ENCODE peak calls at places on chromosomes 11 and 22, in five cellular contexts. One of them, this sample, is unnamed.

GRCh38 chr11:114088836-114089235 is 29.3 kb downstream of the ZBTB16 start:
- DNase-seq in right lobe of liver: no peak
- DNase-seq in K562: no peak
- DNase-seq in adrenal gland: no peak
- DNase-seq in ovary: no peak
- DNase-seq in this sample: no peak

GRCh38 chr11:93849751-93850584 is 450 bp downstream of the VSTM5 start:
- DNase-seq in ovary: no peak
- DNase-seq in adrenal gland: peak; percentile 30
- DNase-seq in right lobe of liver: no peak
- DNase-seq in K562: peak; percentile 41
- DNase-seq in this sample: no peak

GRCh38 chr11:45079943-45080719 is 66.3 kb upstream of the PRDM11 start:
- DNase-seq in K562: no peak
- DNase-seq in right lobe of liver: peak; percentile 58
- DNase-seq in adrenal gland: peak; percentile 47
- DNase-seq in ovary: no peak
- DNase-seq in this sample: peak; percentile 91

GRCh38 chr11:110818032-110818687 is 105.9 kb upstream of the ARHGAP20 start:
- DNase-seq in right lobe of liver: no peak
- DNase-seq in ovary: no peak
- DNase-seq in K562: no peak
- DNase-seq in adrenal gland: no peak
- DNase-seq in this sample: no peak

GRCh38 chr22:17580461-17581031 is 17.2 kb downstream of the SLC25A18 start:
- DNase-seq in right lobe of liver: peak; percentile 81
- DNase-seq in K562: no peak
- DNase-seq in adrenal gland: peak; percentile 16
- DNase-seq in ovary: no peak
- DNase-seq in this sample: no peak

GRCh38 chr11:23755076-23755475 is 741.8 kb upstream of the LUZP2 start:
- DNase-seq in K562: no peak
- DNase-seq in ovary: no peak
- DNase-seq in adrenal gland: no peak
- DNase-seq in right lobe of liver: no peak
- DNase-seq in this sample: no peak

GRCh38 chr11:68424981-68425865 is 35.3 kb upstream of the PPP6R3 start:
- DNase-seq in ovary: no peak
- DNase-seq in adrenal gland: no peak
- DNase-seq in right lobe of liver: no peak
- DNase-seq in K562: no peak
- DNase-seq in this sample: no peak

GRCh38 chr11:126415128-126415527 is 59.6 kb downstream of the ST3GAL4 start:
- DNase-seq in K562: no peak
- DNase-seq in right lobe of liver: no peak
- DNase-seq in ovary: peak; percentile 98
- DNase-seq in adrenal gland: peak; percentile 79
- DNase-seq in this sample: no peak

GRCh38 chr11:70541176-70541575 is 142.8 kb downstream of the CTTN start:
- DNase-seq in adrenal gland: no peak
- DNase-seq in ovary: no peak
- DNase-seq in K562: no peak
- DNase-seq in right lobe of liver: no peak
- DNase-seq in this sample: peak; percentile 60

GRCh38 chr22:38987171-38987895 is 5.2 kb downstream of the APOBEC3B start:
- DNase-seq in ovary: no peak
- DNase-seq in adrenal gland: no peak
- DNase-seq in K562: no peak
- DNase-seq in right lobe of liver: peak; percentile 34
- DNase-seq in this sample: no peak
- TF ChIP-seq POLR2A in ovary: no peak
- TF ChIP-seq POLR2A in adrenal gland: no peak
- TF ChIP-seq POLR2A in K562: no peak
- TF ChIP-seq POLR2A in right lobe of liver: no peak
- TF ChIP-seq POLR2A in this sample: no peak

DNA sequence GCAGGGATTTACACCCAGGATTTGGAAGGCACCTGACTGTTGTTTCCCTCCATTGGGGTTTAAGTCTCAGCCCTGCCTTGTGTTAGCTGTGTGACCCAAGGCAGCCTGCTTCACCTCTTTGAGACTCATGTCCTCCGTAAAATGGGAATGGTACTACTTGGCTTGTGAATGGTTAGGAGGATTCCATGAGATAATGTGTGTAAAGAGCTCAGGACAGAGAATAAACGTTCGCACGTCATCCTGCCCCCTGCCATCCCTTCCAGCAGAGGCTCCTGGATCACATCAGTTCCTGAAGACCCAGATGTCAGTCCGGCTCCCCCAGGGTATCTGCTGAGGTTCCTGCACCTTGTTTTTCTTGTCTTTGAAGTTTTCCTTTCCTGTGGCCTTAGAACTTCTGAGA is 16.8 kb upstream of the ACCSL start:
- DNase-seq in K562: no peak
- DNase-seq in adrenal gland: no peak
- DNase-seq in right lobe of liver: no peak
- DNase-seq in ovary: no peak
- DNase-seq in this sample: no peak
- H3K4me1 ChIP-seq in K562: no peaks in the 10 kb centered on the region
- H3K4me1 ChIP-seq in adrenal gland: peaks cover 40% of the 10 kb centered on the region
- H3K4me1 ChIP-seq in right lobe of liver: no peaks in the 10 kb centered on the region
- H3K4me1 ChIP-seq in ovary: peaks cover 19% of the 10 kb centered on the region
- H3K4me1 ChIP-seq in this sample: no peaks in the 10 kb centered on the region

DNA sequence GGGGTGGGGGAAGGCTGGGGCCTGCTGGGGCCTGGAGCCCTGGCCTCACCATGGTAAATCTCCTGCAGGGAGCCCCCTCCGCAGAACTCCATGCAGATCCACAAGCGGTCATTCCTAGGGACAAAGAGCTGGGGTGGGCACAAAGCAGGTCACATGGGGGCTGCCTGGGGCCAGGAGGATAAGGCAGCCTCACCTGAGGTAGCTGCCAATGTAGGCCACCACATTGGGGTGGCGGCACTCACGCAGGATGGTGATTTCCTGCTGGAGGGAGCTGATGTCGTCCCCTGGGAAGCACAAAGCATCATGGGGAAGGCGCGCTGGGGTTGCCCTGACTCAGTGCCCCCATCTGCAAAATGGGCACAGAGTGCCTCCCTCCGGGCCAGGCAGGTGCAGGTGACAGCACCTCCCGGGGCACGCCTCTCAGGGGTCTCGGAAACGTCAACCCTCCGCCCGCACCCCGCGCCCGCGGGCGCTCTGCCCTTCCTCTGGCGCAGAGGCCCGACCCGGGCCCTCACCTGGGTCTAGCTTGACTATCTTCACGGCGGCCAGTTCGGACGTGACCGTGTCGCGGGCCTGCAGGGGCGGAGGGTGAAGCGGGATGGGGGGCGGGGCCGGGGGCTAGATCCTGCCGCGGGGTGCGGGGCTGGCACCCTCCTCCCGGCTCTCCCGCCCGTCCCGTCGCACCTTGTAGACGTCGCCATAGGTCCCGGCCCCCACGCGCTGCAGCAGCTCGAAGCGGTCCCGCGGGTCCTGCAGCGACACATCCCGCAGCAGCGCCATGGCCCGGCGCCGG is 448 bp downstream of the MAP4K2 start:
- DNase-seq in ovary: no peak
- DNase-seq in right lobe of liver: no peak
- DNase-seq in K562: no peak
- DNase-seq in adrenal gland: no peak
- DNase-seq in this sample: peak; percentile 78
- TF ChIP-seq POLR2A in ovary: no peak
- TF ChIP-seq POLR2A in right lobe of liver: no peak
- TF ChIP-seq POLR2A in K562: no peak
- TF ChIP-seq POLR2A in adrenal gland: no peak
- TF ChIP-seq POLR2A in this sample: no peak

GRCh38 chr11:47357985-47358730 is 5.7 kb upstream of the MYBPC3 start:
- DNase-seq in ovary: no peak
- DNase-seq in right lobe of liver: peak; percentile 10
- DNase-seq in adrenal gland: no peak
- DNase-seq in K562: no peak
- DNase-seq in this sample: peak; percentile 52

GRCh38 chr11:47355283-47356128 is 3.0 kb upstream of the MYBPC3 start:
- DNase-seq in right lobe of liver: peak; percentile 95
- DNase-seq in K562: peak; percentile 78
- DNase-seq in adrenal gland: peak; percentile 98
- DNase-seq in ovary: peak; percentile 94
- DNase-seq in this sample: peak; percentile 90

GRCh38 chr11:47356129-47356997 is 3.9 kb upstream of the MYBPC3 start:
- DNase-seq in adrenal gland: no peak
- DNase-seq in K562: no peak
- DNase-seq in ovary: no peak
- DNase-seq in right lobe of liver: peak; percentile 27
- DNase-seq in this sample: no peak

GRCh38 chr11:47358731-47359051 is 6.2 kb upstream of the MYBPC3 start:
- DNase-seq in adrenal gland: no peak
- DNase-seq in right lobe of liver: peak; percentile 45
- DNase-seq in K562: no peak
- DNase-seq in ovary: no peak
- DNase-seq in this sample: peak; percentile 61

GRCh38 chr11:47356998-47357329 is 4.5 kb upstream of the MYBPC3 start:
- DNase-seq in K562: no peak
- DNase-seq in ovary: no peak
- DNase-seq in right lobe of liver: peak; percentile 4
- DNase-seq in adrenal gland: no peak
- DNase-seq in this sample: no peak
- H3K4me1 ChIP-seq in K562: peaks cover 40% of the 10 kb centered on the region
- H3K4me1 ChIP-seq in ovary: no peaks in the 10 kb centered on the region
- H3K4me1 ChIP-seq in right lobe of liver: no peaks in the 10 kb centered on the region
- H3K4me1 ChIP-seq in adrenal gland: peaks cover 13% of the 10 kb centered on the region
- H3K4me1 ChIP-seq in this sample: no peaks in the 10 kb centered on the region

DNA sequence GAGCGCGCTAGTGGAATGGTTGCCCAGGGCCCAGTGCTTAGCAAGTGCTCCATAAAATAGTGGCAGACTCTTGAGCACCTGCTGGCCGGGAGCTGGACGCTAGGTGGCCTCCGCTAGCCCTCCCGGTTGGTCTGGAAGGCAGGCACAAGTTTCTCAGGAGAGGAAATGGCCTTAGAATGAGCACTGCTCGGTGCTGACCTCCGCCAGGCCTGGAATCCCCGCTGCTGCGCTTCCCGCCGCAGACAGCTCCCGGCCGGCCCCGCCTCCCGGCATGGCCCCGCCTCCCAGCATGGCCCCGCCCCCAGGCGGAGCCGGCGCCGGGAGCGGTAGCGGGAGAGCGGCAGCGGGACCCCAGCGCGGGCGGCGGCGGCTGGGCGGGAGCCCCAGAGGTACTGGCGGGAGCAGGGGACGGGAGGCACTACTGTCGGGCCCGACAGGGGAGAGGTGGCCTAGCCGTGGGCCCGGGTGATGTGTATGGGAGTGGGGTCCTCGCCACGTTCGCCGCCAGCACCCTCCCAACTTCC is at the start of gene SIPA1:
- DNase-seq in ovary: peak; percentile 81
- DNase-seq in adrenal gland: peak; percentile 87
- DNase-seq in right lobe of liver: peak; percentile 84
- DNase-seq in K562: peak; percentile 84
- DNase-seq in this sample: peak; percentile 95
- TF ChIP-seq POLR2A in ovary: peak; percentile 59
- TF ChIP-seq POLR2A in adrenal gland: peak; percentile 21
- TF ChIP-seq POLR2A in right lobe of liver: peak; percentile 79
- TF ChIP-seq POLR2A in K562: peak; percentile 84
- TF ChIP-seq POLR2A in this sample: peak; percentile 71

DNA sequence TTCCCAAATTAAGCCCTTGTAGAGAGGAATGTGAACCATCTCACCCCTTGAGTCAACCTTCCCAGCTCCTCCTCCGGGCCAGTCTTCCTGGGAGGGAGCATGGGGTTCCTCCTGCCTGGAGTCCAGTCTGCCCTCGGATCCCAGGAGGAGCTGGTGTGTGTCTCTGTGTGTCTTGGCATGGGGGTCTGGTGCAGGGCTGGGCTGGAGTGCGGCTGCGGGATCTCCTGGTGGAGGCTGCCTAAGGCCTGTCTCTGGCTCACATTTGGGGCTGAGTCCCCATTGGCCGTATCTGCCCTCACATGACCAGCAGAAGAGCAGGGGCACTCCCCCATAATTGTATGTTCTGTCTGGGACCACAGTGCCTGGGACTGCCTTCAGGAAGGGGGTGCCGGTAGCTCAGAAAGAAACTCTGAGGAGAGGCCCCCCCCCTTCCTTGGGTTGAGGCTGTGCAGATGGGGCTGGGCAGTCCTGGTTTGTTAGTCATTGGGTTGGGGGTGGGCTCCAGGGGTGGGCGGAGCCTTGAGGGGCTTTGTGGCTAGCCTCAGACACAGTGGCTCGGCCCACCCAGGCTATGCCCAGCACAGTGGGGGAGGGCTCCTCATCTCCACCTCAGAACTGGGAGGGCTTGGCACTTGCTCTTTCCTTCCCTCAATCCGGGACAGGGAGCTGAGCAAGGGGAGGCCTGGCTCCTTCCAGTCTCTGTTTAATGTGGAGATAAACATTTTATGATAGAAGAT is 2.9 kb downstream of the C1QTNF5 start:
- DNase-seq in K562: peak; percentile 62
- DNase-seq in adrenal gland: no peak
- DNase-seq in ovary: no peak
- DNase-seq in right lobe of liver: peak; percentile 39
- DNase-seq in this sample: peak; percentile 66
- H3K4me1 ChIP-seq in K562: peaks cover 70% of the 10 kb centered on the region
- H3K4me1 ChIP-seq in adrenal gland: peaks cover 50% of the 10 kb centered on the region
- H3K4me1 ChIP-seq in ovary: peaks cover 10% of the 10 kb centered on the region
- H3K4me1 ChIP-seq in right lobe of liver: no peaks in the 10 kb centered on the region
- H3K4me1 ChIP-seq in this sample: peaks cover 89% of the 10 kb centered on the region

GRCh38 chr22:20997536-20998257 is 4.2 kb downstream of the THAP7 start:
- DNase-seq in ovary: no peak
- DNase-seq in right lobe of liver: no peak
- DNase-seq in adrenal gland: no peak
- DNase-seq in K562: no peak
- DNase-seq in this sample: no peak

GRCh38 chr22:20995329-20996030 is 6.4 kb downstream of the THAP7 start:
- DNase-seq in right lobe of liver: no peak
- DNase-seq in ovary: no peak
- DNase-seq in adrenal gland: no peak
- DNase-seq in K562: no peak
- DNase-seq in this sample: no peak

GRCh38 chr22:20998411-20999336 is 3.2 kb downstream of the THAP7 start:
- DNase-seq in K562: no peak
- DNase-seq in adrenal gland: no peak
- DNase-seq in ovary: no peak
- DNase-seq in right lobe of liver: no peak
- DNase-seq in this sample: no peak

GRCh38 chr22:20996031-20996410 is 5.9 kb downstream of the THAP7 start:
- DNase-seq in right lobe of liver: no peak
- DNase-seq in ovary: no peak
- DNase-seq in adrenal gland: no peak
- DNase-seq in K562: no peak
- DNase-seq in this sample: no peak

GRCh38 chr22:20996598-20997535 is 5.1 kb downstream of the THAP7 start:
- DNase-seq in ovary: no peak
- DNase-seq in adrenal gland: no peak
- DNase-seq in right lobe of liver: no peak
- DNase-seq in K562: no peak
- DNase-seq in this sample: no peak
- TF ChIP-seq POLR2A in ovary: no peak
- TF ChIP-seq POLR2A in adrenal gland: no peak
- TF ChIP-seq POLR2A in right lobe of liver: no peak
- TF ChIP-seq POLR2A in K562: no peak
- TF ChIP-seq POLR2A in this sample: no peak